ENCODE peak calls at places on chromosomes 4 and X, in six cellular contexts. L is kidney, G is transverse colon, R is lung, N is right lobe of liver, O is tibial nerve. U is an unnamed sample.

GRCh38 chr4:163595590-163595989 is 101.1 kb downstream of the TMA16 start:
- DNase-seq in N (no peak), R (no peak), L (no peak), G (no peak), O (no peak), U (no peak)

GRCh38 chr4:135277116-135277979 is 1075.8 kb upstream of the PABPC4L start:
- DNase-seq in L (no peak), N (no peak), R (no peak), G (no peak), O (no peak), U (no peak)

GRCh38 chrX:77426811-77427210 is 20.4 kb upstream of the FGF16 start:
- DNase-seq in N (no peak), O (no peak), L (no peak), R (no peak), G (no peak), U (no peak)

GRCh38 chrX:151771726-151772125 is 37.2 kb downstream of the CNGA2 start:
- DNase-seq in R (no peak), G (no peak), N (no peak), O (no peak), L (no peak), U (no peak)

GRCh38 chr4:174451897-174452296 is 70.4 kb downstream of the HPGD start:
- DNase-seq in O (no peak), R (no peak), N (no peak), L (no peak), G (no peak), U (no peak)

GRCh38 chr4:75391489-75392166 is 122.6 kb downstream of the RCHY1 start:
- DNase-seq in L (no peak), R (no peak), N (no peak), O (no peak), G (no peak), U (no peak)

GRCh38 chr4:151408630-151409469 is at the start of gene FHIP1A:
- DNase-seq in G (peak; percentile 93), N (peak; percentile 93), O (peak; percentile 41), R (peak; percentile 89), L (peak; percentile 96), U (peak; percentile 87)

GRCh38 chrX:42466706-42467105 is 311.3 kb downstream of the PPP1R2C start:
- DNase-seq in R (no peak), L (no peak), G (no peak), N (no peak), O (no peak), U (no peak)

GRCh38 chr4:83723609-83724008 is 187.7 kb downstream of the GPAT3 start:
- DNase-seq in N (no peak), R (no peak), G (no peak), O (no peak), L (no peak), U (no peak)

GRCh38 chr4:45971108-45971507 is 152.7 kb downstream of the GABRG1 start:
- DNase-seq in G (no peak), L (no peak), R (no peak), N (no peak), O (no peak), U (no peak)

GRCh38 chrX:75781618-75782017 is 3.4 kb downstream of the MAGEE2 start:
- DNase-seq in G (no peak), L (peak; percentile 56), N (no peak), R (no peak), O (no peak), U (peak; percentile 16)

GRCh38 chr4:3247399-3248177 is 1.4 kb upstream of the MSANTD1 start:
- DNase-seq in O (no peak), R (no peak), L (no peak), G (no peak), N (no peak), U (no peak)

GRCh38 chrX:102950908-102951866 is 14.1 kb downstream of the RAB40AL start:
- DNase-seq in N (peak; percentile 46), R (peak; percentile 43), O (peak; percentile 63), G (peak; percentile 44), L (no peak), U (peak; percentile 73)

GRCh38 chr4:3873446-3874415 is 107.5 kb downstream of the ADRA2C start:
- DNase-seq in O (no peak), G (no peak), L (no peak), R (no peak), N (peak; percentile 41), U (no peak)

GRCh38 chr4:1136028-1136427 is 22.7 kb upstream of the RNF212 start:
- DNase-seq in R (no peak), O (no peak), G (peak; percentile 50), L (no peak), N (no peak), U (no peak)

GRCh38 chr4:15778191-15778741 is at the start of gene CD38:
- DNase-seq in G (peak; percentile 68), R (peak; percentile 43), N (peak; percentile 63), L (peak; percentile 79), O (no peak), U (no peak)

GRCh38 chr4:138291431-138291830 is 49.3 kb upstream of the SLC7A11 start:
- DNase-seq in O (no peak), R (no peak), L (no peak), N (no peak), G (no peak), U (no peak)

GRCh38 chrX:47216393-47216925 is 2.0 kb upstream of the CDK16 start:
- DNase-seq in L (peak; percentile 22), O (no peak), R (no peak), G (no peak), N (no peak), U (no peak)

GRCh38 chr4:13102344-13102743 is 381.8 kb downstream of the RAB28 start:
- DNase-seq in O (no peak), L (no peak), N (no peak), R (no peak), G (no peak), U (no peak)

GRCh38 chr4:128155231-128155855 is 94.2 kb downstream of the LARP1B start:
- DNase-seq in O (no peak), R (no peak), L (no peak), G (no peak), N (peak; percentile 52), U (no peak)

GRCh38 chrX:12065251-12065650 is 73.0 kb upstream of the FRMPD4 start:
- DNase-seq in N (no peak), O (no peak), R (no peak), G (no peak), L (no peak), U (peak; percentile 16)

GRCh38 chrX:115595049-115595448 is 34.1 kb downstream of the PLS3 start:
- DNase-seq in L (no peak), R (no peak), O (no peak), G (no peak), N (no peak), U (no peak)
- H3K4me1 ChIP-seq in L (peaks cover 4% of the 10 kb centered on the region), R (no peaks in the 10 kb centered on the region), O (peaks cover 8% of the 10 kb centered on the region), G (no peaks in the 10 kb centered on the region), N (no peaks in the 10 kb centered on the region), U (no peaks in the 10 kb centered on the region)

DNA sequence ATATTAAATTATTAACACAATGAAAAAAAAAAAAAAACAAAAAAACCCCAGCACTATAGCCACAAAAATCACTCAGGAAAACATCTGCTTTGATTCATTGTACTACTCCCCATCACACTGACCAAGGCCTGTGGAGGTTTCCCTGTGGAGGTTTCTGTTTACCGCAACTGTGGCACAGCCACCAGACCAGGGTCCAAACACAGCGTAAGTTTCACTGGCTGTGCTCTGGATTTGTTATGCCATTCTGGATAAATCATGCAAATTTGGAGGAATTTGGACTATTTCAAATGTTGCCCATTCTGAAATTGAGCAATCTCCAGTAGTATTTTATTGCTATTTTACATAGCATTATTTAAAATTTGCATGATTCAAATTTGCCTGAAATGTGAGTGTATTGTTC is 66.0 kb upstream of the ACSL1 start:
- DNase-seq in R (no peak), O (no peak), G (no peak), L (no peak), N (peak; percentile 80), U (no peak)
- H3K27ac ChIP-seq in R (no peak overlapping the region), O (no peak overlapping the region), G (no peak overlapping the region), L (no peak overlapping the region), N (peak overlapping the region; percentile 84), U (no peak overlapping the region)

GRCh38 chrX:112834976-112835375 is 5.7 kb downstream of the AMOT start:
- DNase-seq in G (no peak), N (no peak), L (no peak), R (no peak), O (no peak), U (no peak)
- H3K4me1 ChIP-seq in G (no peaks in the 10 kb centered on the region), N (no peaks in the 10 kb centered on the region), L (no peaks in the 10 kb centered on the region), R (no peaks in the 10 kb centered on the region), O (peaks cover 5% of the 10 kb centered on the region), U (no peaks in the 10 kb centered on the region)

GRCh38 chrX:154437971-154438893 is 1.3 kb downstream of the GDI1 start:
- DNase-seq in N (no peak), G (no peak), O (no peak), R (no peak), L (peak; percentile 60), U (no peak)
- H3K27ac ChIP-seq in N (no peak overlapping the region), G (peak overlapping the region; percentile 82), O (peak overlapping the region; percentile 90), R (no peak overlapping the region), L (no peak overlapping the region), U (peak overlapping the region; percentile 88)

DNA sequence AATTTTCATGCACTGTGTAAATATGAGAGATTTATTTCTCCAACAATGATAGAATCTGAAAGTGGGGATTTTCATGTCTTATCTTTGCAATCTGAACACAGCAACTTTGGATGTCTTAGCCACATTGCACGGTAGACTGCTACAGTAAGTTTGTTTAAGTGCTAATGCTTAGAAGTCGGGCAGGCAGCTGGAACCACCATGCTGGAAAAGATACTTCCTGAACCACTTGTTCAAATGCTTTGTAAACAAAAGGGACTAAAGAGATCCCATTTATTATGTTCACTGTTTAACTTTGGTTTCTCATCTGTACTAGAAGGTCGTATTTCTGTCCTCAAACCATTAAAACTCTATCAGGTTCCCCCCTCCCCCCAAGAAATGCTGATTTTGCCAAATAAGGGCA is 555.9 kb upstream of the DIPK2B start:
- DNase-seq in N (no peak), O (no peak), G (no peak), R (no peak), L (no peak), U (no peak)
- H3K4me1 ChIP-seq in N (no peaks in the 10 kb centered on the region), O (peaks cover 9% of the 10 kb centered on the region), G (no peaks in the 10 kb centered on the region), R (no peaks in the 10 kb centered on the region), L (peaks cover 2% of the 10 kb centered on the region), U (no peaks in the 10 kb centered on the region)

GRCh38 chr4:166670341-166670740 is 564.0 kb downstream of the SPOCK3 start:
- DNase-seq in N (no peak), G (no peak), L (no peak), O (no peak), R (no peak), U (no peak)
- H3K27ac ChIP-seq in N (no peak overlapping the region), G (no peak overlapping the region), L (no peak overlapping the region), O (no peak overlapping the region), R (no peak overlapping the region), U (no peak overlapping the region)

GRCh38 chr4:39638358-39639239 is at the start of gene SMIM14:
- DNase-seq in G (peak; percentile 99), N (peak; percentile 99), R (peak; percentile 97), O (peak; percentile 97), L (peak; percentile 99), U (peak; percentile 98)
- H3K4me1 ChIP-seq in G (peaks cover 5% of the 10 kb centered on the region), N (peaks cover 5% of the 10 kb centered on the region), R (peaks cover 3% of the 10 kb centered on the region), O (peaks cover 31% of the 10 kb centered on the region), L (peaks cover 5% of the 10 kb centered on the region), U (peaks cover 12% of the 10 kb centered on the region)

U was measured in testis.